ENCODE peak calls at places on chromosomes 7 and 10, in six cellular contexts. I is brain microvascular endothelial cell, K is adrenal gland, X is astrocyte of the cerebellum, D is fibroblast of lung, U is GM12865. Y is an unnamed sample.

GRCh38 chr10:77821036-77821435 is 105.5 kb downstream of the DLG5 start:
- DNase-seq in I (no peak), K (no peak), X (no peak), D (no peak), U (no peak), Y (no peak)

GRCh38 chr7:52715701-52716100 is 319.7 kb upstream of the POM121L12 start:
- DNase-seq in I (no peak), K (no peak), X (no peak), D (no peak), U (no peak), Y (no peak)

GRCh38 chr7:116776610-116777289 is 85.6 kb upstream of the CAPZA2 start:
- DNase-seq in I (peak), K (no peak), X (peak), D (peak), U (no peak), Y (peak)

GRCh38 chr7:102410918-102411317 is 14.8 kb downstream of the PRKRIP1 start:
- DNase-seq in I (no peak), K (no peak), X (no peak), D (no peak), U (no peak), Y (no peak)

GRCh38 chr10:124592101-124592500 is 130.5 kb downstream of the LHPP start:
- DNase-seq in I (no peak), K (no peak), X (no peak), D (no peak), U (no peak), Y (no peak)

GRCh38 chr7:71424166-71424803 is 292.3 kb downstream of the GALNT17 start:
- DNase-seq in I (no peak), K (no peak), X (no peak), D (peak), U (no peak), Y (no peak)

GRCh38 chr10:17703706-17704105 is 48.3 kb upstream of the TMEM236 start:
- DNase-seq in I (no peak), K (no peak), X (no peak), D (no peak), U (no peak), Y (no peak)

GRCh38 chr7:114670676-114671075 is 251.2 kb upstream of the MDFIC start:
- DNase-seq in I (no peak), K (no peak), X (no peak), D (no peak), U (no peak), Y (no peak)

GRCh38 chr10:127990846-127991542 is 84.1 kb downstream of the PTPRE start:
- DNase-seq in I (peak), K (no peak), X (peak), D (peak), U (no peak), Y (peak)

GRCh38 chr7:128172963-128173362 is 68.1 kb upstream of the LEP start:
- DNase-seq in I (no peak), K (no peak), X (no peak), D (no peak), U (peak), Y (no peak)

GRCh38 chr10:69389827-69390490 is 26.8 kb downstream of the TACR2 start:
- DNase-seq in I (no peak), K (no peak), X (no peak), D (peak), U (no peak), Y (no peak)

GRCh38 chr7:101950450-101951119 is 133.2 kb downstream of the CUX1 start:
- DNase-seq in I (peak), K (no peak), X (peak), D (peak), U (no peak), Y (no peak)

GRCh38 chr7:73668103-73668937 is 689 bp downstream of the VPS37D start:
- DNase-seq in I (no peak), K (no peak), X (no peak), D (no peak), U (no peak), Y (no peak)

GRCh38 chr7:80785961-80786360 is 132.9 kb downstream of the SEMA3C start:
- DNase-seq in I (no peak), K (no peak), X (peak), D (peak), U (no peak), Y (no peak)

GRCh38 chr10:49254556-49255318 is 44.2 kb upstream of the C10orf71 start:
- DNase-seq in I (no peak), K (no peak), X (no peak), D (no peak), U (no peak), Y (no peak)

GRCh38 chr10:63697956-63698814 is 177.0 kb downstream of the REEP3 start:
- DNase-seq in I (no peak), K (peak), X (no peak), D (no peak), U (peak), Y (no peak)

DNA sequence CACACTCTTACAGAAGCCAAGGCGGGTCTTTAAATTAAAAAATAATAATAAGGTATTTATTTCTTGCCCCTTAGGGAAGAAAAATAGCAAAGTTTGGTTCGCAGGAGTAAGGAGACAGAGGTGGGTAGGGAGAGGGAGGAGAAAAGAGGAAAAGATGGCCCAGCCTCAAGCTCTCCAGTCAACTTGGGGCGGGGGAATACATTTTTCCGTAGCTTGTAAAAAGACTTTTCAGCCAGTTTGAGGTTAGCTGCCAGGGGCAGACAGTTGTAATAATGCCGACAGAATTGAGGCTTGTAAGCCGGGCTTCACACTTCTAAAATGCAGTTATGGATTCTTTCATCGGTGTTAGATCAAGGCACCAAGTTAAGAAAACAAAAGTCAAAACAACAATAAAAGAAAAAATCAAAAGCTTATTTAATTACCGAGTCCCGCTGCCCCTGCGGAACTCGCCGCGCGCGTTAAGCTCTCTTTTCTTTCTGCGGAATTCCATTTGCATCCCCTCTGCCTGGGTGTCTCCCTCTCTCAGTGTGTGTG is 489 bp upstream of the EVX1 start:
- DNase-seq in I (no peak), K (no peak), X (no peak), D (no peak), U (no peak), Y (no peak)
- H3K4me3 ChIP-seq in I (no peak), K (peak), X (no peak), D (no peak), U (no peak), Y (no peak)

GRCh38 chr7:974172-974571 is 1.2 kb downstream of the COX19 start:
- DNase-seq in I (no peak), K (no peak), X (no peak), D (no peak), U (no peak), Y (no peak)
- H3K4me3 ChIP-seq in I (peak), K (peak), X (peak), D (peak), U (peak), Y (peak)

DNA sequence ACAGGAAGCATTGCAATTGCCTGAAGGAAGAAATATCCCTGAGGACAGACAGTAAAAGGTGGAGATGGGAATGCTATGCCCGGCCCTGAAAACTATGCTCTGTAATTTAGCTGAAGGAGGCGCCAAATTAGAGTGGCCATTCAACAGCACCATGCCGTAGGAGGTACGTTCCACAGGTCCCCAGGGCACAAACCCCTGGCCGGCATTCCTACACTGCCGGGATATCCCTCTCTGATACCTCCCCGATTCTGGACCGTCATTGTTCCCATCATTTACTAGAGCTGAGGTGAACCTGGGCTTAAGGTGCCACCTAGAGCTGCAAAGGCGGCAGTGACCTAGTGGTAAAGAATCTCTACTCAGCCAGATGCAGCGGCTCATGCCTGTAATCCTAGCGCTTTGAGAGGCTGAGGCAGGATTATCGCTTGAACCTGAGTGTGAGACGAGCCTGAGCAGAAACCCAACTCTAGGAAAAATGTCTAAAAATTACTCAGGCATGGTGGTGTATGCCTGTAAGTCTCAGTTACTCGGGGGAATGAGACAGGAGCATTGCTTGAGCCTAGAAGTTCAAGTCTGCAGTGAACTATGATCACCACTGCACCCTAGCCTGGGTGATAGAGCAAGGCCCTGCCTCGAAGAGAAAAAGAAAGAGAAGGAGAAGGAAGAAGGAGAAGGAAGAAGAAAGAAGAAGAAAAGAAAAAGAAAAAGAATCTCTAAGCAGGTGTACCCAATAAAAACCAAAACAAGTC is 53.0 kb upstream of the TNKS2 start:
- DNase-seq in I (no peak), K (no peak), X (no peak), D (peak), U (peak), Y (peak)
- H3K4me3 ChIP-seq in I (no peak), K (no peak), X (no peak), D (no peak), U (no peak), Y (no peak)

GRCh38 chr7:140983802-140984201 is 30.9 kb downstream of the MRPS33 start:
- DNase-seq in I (no peak), K (no peak), X (no peak), D (peak), U (peak), Y (no peak)

GRCh38 chr7:140977351-140978140 is 37.2 kb downstream of the MRPS33 start:
- DNase-seq in I (no peak), K (no peak), X (no peak), D (no peak), U (no peak), Y (no peak)

GRCh38 chr7:140982508-140982907 is 32.2 kb downstream of the MRPS33 start:
- DNase-seq in I (no peak), K (no peak), X (no peak), D (no peak), U (peak), Y (no peak)
- H3K4me3 ChIP-seq in I (no peak), K (no peak), X (no peak), D (no peak), U (no peak), Y (no peak)

DNA sequence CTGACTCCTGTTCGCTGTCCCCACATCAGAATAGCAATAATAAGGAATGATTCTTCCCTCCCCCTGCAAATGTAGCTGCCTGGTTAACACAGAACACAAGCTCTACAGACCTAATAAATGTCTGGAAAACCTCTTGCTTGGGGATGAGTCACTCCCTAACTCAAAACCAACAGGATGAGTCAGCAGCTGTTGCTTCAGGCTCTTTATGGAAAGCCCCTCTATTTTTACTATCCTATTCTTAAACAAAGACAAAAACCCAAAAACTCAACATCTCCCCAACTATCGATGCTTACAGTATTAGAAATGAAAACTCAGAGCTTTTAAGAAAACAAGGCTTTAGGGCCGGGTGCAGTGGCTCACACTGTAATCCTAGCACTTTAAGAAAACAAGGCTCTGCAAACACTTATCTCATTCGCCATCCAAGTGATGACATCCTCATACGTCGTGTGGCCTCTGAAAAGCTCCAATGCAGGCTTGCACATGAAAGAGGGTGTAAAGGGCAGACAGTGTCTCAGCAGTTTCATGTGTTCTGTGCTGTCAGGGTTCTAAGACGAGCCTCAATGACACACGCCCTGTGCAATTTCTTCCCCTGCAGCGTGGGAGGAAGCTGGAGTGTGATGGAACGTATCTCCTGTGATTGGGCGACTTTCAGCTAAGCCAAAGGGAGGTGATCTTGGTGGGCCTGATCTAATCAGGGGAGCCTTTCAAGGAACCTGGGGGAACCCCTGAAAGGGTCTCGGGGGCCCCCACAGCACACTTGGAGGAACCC is 70.1 kb downstream of the AMZ1 start:
- DNase-seq in I (peak), K (peak), X (peak), D (peak), U (peak), Y (peak)
- H3K4me3 ChIP-seq in I (peak), K (peak), X (peak), D (peak), U (peak), Y (no peak)

DNA sequence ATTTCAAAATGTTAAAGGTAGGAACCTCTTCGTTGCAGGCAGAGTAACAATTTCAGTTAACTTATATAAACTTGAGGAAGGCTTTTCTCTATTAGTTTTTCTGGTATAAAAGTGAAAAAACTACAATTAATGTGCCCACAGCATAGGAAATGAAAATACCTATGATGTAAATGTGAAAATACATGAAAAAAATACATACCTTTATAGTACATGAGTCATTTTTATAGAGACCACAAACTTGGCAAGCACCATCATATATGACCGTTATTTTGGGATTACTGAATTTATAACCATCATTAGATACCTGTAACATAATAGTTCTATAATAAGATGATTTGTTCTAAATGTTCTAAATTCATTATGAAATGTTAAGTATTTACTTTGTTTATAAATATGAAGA is 42.7 kb downstream of the VWDE start:
- DNase-seq in I (no peak), K (no peak), X (no peak), D (no peak), U (no peak), Y (no peak)
- H3K4me3 ChIP-seq in I (no peak), K (no peak), X (no peak), D (no peak), U (no peak), Y (no peak)

GRCh38 chr10:51087114-51087513 is 12.8 kb downstream of the PRKG1 start:
- DNase-seq in I (no peak), K (no peak), X (no peak), D (no peak), U (no peak), Y (no peak)

GRCh38 chr10:51085204-51085603 is 10.9 kb downstream of the PRKG1 start:
- DNase-seq in I (no peak), K (no peak), X (no peak), D (no peak), U (no peak), Y (no peak)

GRCh38 chr10:51083280-51083986 is 9.1 kb downstream of the PRKG1 start:
- DNase-seq in I (no peak), K (no peak), X (no peak), D (peak), U (no peak), Y (no peak)

GRCh38 chr10:51090190-51090589 is 15.9 kb downstream of the PRKG1 start:
- DNase-seq in I (peak), K (no peak), X (no peak), D (peak), U (no peak), Y (no peak)

GRCh38 chr10:51086695-51087094 is 12.4 kb downstream of the PRKG1 start:
- DNase-seq in I (no peak), K (no peak), X (no peak), D (no peak), U (no peak), Y (no peak)
- H3K4me3 ChIP-seq in I (no peak), K (no peak), X (no peak), D (no peak), U (no peak), Y (no peak)

GRCh38 chr10:99556225-99556523 is 23.4 kb downstream of the NKX2-3 start:
- DNase-seq in I (no peak), K (no peak), X (no peak), D (no peak), U (no peak), Y (no peak)
- H3K4me3 ChIP-seq in I (no peak), K (no peak), X (no peak), D (no peak), U (no peak), Y (no peak)

GRCh38 chr10:131001438-131001837 is 310.1 kb downstream of the TCERG1L start:
- DNase-seq in I (no peak), K (no peak), X (no peak), D (no peak), U (no peak), Y (no peak)
- H3K4me3 ChIP-seq in I (no peak), K (no peak), X (no peak), D (no peak), U (no peak), Y (no peak)

DNA sequence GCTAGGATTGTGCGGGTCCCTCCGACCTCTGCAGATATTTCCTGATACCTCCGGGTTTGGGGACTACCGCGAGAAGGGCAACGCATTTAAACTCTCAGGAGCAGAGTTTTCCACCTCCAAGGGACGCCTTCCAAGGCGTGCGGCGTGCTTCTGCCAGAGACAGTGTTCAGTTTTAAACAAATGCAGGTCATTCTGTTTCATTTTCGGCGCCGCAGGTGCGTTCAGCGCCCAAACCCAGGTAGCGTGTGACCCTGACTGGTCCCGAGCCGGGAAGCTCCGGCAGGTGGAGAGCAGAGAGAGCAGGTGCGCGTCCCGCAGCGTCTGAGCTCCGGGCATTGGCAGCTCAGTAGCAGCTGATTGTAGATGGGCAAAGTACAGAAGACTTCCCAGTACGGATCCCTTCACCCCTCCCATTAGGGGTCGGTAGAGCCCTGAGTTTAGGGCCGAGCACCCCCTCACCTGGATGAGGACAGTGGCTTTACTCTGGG is 1.4 kb upstream of the CYP26A1 start:
- DNase-seq in I (no peak), K (no peak), X (no peak), D (no peak), U (no peak), Y (no peak)
- H3K4me3 ChIP-seq in I (no peak), K (peak), X (peak), D (no peak), U (no peak), Y (peak)

Y was measured in kidney epithelial cell.